ENCODE peak calls at places on chromosomes 3 and 15, in seven cellular contexts. One of them, this sample, is unnamed.

GRCh38 chr15:30990451-30991300 is 752 bp downstream of the MTMR10 start:
- DNase-seq in NK-92 treated with Interleukin-12 subunit alpha and Interleukin-12 subunit beta, amount 100 ng/mL, for 24 hours: no peak
- DNase-seq in activated T-helper 1 cell treated with Interleukin-2 at 50 U/mL for 16 hours: no peak
- DNase-seq in Right ventricle myocardium superior: no peak
- DNase-seq in upper lobe of left lung: no peak
- DNase-seq in psoas muscle: no peak
- DNase-seq in body of pancreas: no peak
- DNase-seq in this sample: no peak

GRCh38 chr3:46867550-46867898 is 4.3 kb upstream of the MYL3 start:
- DNase-seq in NK-92 treated with Interleukin-12 subunit alpha and Interleukin-12 subunit beta, amount 100 ng/mL, for 24 hours: no peak
- DNase-seq in activated T-helper 1 cell treated with Interleukin-2 at 50 U/mL for 16 hours: no peak
- DNase-seq in Right ventricle myocardium superior: peak
- DNase-seq in upper lobe of left lung: peak
- DNase-seq in psoas muscle: peak
- DNase-seq in body of pancreas: peak
- DNase-seq in this sample: no peak

GRCh38 chr15:94004697-94005096 is 226.7 kb upstream of the MCTP2 start:
- DNase-seq in NK-92 treated with Interleukin-12 subunit alpha and Interleukin-12 subunit beta, amount 100 ng/mL, for 24 hours: no peak
- DNase-seq in activated T-helper 1 cell treated with Interleukin-2 at 50 U/mL for 16 hours: no peak
- DNase-seq in Right ventricle myocardium superior: peak
- DNase-seq in upper lobe of left lung: no peak
- DNase-seq in psoas muscle: peak
- DNase-seq in body of pancreas: no peak
- DNase-seq in this sample: no peak

GRCh38 chr3:27326211-27326948 is 42.8 kb downstream of the NEK10 start:
- DNase-seq in NK-92 treated with Interleukin-12 subunit alpha and Interleukin-12 subunit beta, amount 100 ng/mL, for 24 hours: no peak
- DNase-seq in activated T-helper 1 cell treated with Interleukin-2 at 50 U/mL for 16 hours: no peak
- DNase-seq in Right ventricle myocardium superior: no peak
- DNase-seq in upper lobe of left lung: no peak
- DNase-seq in psoas muscle: no peak
- DNase-seq in body of pancreas: peak
- DNase-seq in this sample: no peak

GRCh38 chr3:180325958-180326357 is 276.0 kb upstream of the TTC14 start:
- DNase-seq in NK-92 treated with Interleukin-12 subunit alpha and Interleukin-12 subunit beta, amount 100 ng/mL, for 24 hours: no peak
- DNase-seq in activated T-helper 1 cell treated with Interleukin-2 at 50 U/mL for 16 hours: no peak
- DNase-seq in Right ventricle myocardium superior: no peak
- DNase-seq in upper lobe of left lung: no peak
- DNase-seq in psoas muscle: no peak
- DNase-seq in body of pancreas: no peak
- DNase-seq in this sample: no peak

GRCh38 chr3:130789678-130790340 is 43.2 kb upstream of the PIK3R4 start:
- DNase-seq in NK-92 treated with Interleukin-12 subunit alpha and Interleukin-12 subunit beta, amount 100 ng/mL, for 24 hours: no peak
- DNase-seq in activated T-helper 1 cell treated with Interleukin-2 at 50 U/mL for 16 hours: no peak
- DNase-seq in Right ventricle myocardium superior: no peak
- DNase-seq in upper lobe of left lung: no peak
- DNase-seq in psoas muscle: no peak
- DNase-seq in body of pancreas: no peak
- DNase-seq in this sample: no peak

GRCh38 chr3:108239082-108239481 is 16.9 kb upstream of the IFT57 start:
- DNase-seq in NK-92 treated with Interleukin-12 subunit alpha and Interleukin-12 subunit beta, amount 100 ng/mL, for 24 hours: no peak
- DNase-seq in activated T-helper 1 cell treated with Interleukin-2 at 50 U/mL for 16 hours: no peak
- DNase-seq in Right ventricle myocardium superior: no peak
- DNase-seq in upper lobe of left lung: no peak
- DNase-seq in psoas muscle: no peak
- DNase-seq in body of pancreas: no peak
- DNase-seq in this sample: no peak

GRCh38 chr3:112974894-112975293 is at the start of gene CD200R1:
- DNase-seq in NK-92 treated with Interleukin-12 subunit alpha and Interleukin-12 subunit beta, amount 100 ng/mL, for 24 hours: no peak
- DNase-seq in activated T-helper 1 cell treated with Interleukin-2 at 50 U/mL for 16 hours: no peak
- DNase-seq in Right ventricle myocardium superior: no peak
- DNase-seq in upper lobe of left lung: no peak
- DNase-seq in psoas muscle: no peak
- DNase-seq in body of pancreas: no peak
- DNase-seq in this sample: no peak

GRCh38 chr3:58355174-58355573 is 22.5 kb downstream of the PXK start:
- DNase-seq in NK-92 treated with Interleukin-12 subunit alpha and Interleukin-12 subunit beta, amount 100 ng/mL, for 24 hours: no peak
- DNase-seq in activated T-helper 1 cell treated with Interleukin-2 at 50 U/mL for 16 hours: no peak
- DNase-seq in Right ventricle myocardium superior: no peak
- DNase-seq in upper lobe of left lung: no peak
- DNase-seq in psoas muscle: no peak
- DNase-seq in body of pancreas: no peak
- DNase-seq in this sample: no peak

GRCh38 chr3:182180646-182181385 is 469.1 kb downstream of the SOX2 start:
- DNase-seq in NK-92 treated with Interleukin-12 subunit alpha and Interleukin-12 subunit beta, amount 100 ng/mL, for 24 hours: no peak
- DNase-seq in activated T-helper 1 cell treated with Interleukin-2 at 50 U/mL for 16 hours: no peak
- DNase-seq in Right ventricle myocardium superior: no peak
- DNase-seq in upper lobe of left lung: no peak
- DNase-seq in psoas muscle: no peak
- DNase-seq in body of pancreas: no peak
- DNase-seq in this sample: no peak

GRCh38 chr3:68234118-68234780 is 579.8 kb upstream of the SUCLG2 start:
- DNase-seq in NK-92 treated with Interleukin-12 subunit alpha and Interleukin-12 subunit beta, amount 100 ng/mL, for 24 hours: no peak
- DNase-seq in activated T-helper 1 cell treated with Interleukin-2 at 50 U/mL for 16 hours: no peak
- DNase-seq in Right ventricle myocardium superior: no peak
- DNase-seq in upper lobe of left lung: no peak
- DNase-seq in psoas muscle: no peak
- DNase-seq in body of pancreas: no peak
- DNase-seq in this sample: no peak

GRCh38 chr3:183428140-183429023 is at the start of gene MCF2L2:
- DNase-seq in NK-92 treated with Interleukin-12 subunit alpha and Interleukin-12 subunit beta, amount 100 ng/mL, for 24 hours: peak
- DNase-seq in activated T-helper 1 cell treated with Interleukin-2 at 50 U/mL for 16 hours: peak
- DNase-seq in Right ventricle myocardium superior: peak
- DNase-seq in upper lobe of left lung: peak
- DNase-seq in psoas muscle: peak
- DNase-seq in body of pancreas: peak
- DNase-seq in this sample: no peak

GRCh38 chr3:168100777-168101492 is 5.2 kb upstream of the GOLIM4 start:
- DNase-seq in NK-92 treated with Interleukin-12 subunit alpha and Interleukin-12 subunit beta, amount 100 ng/mL, for 24 hours: no peak
- DNase-seq in activated T-helper 1 cell treated with Interleukin-2 at 50 U/mL for 16 hours: no peak
- DNase-seq in Right ventricle myocardium superior: no peak
- DNase-seq in upper lobe of left lung: no peak
- DNase-seq in psoas muscle: no peak
- DNase-seq in body of pancreas: no peak
- DNase-seq in this sample: no peak

GRCh38 chr15:93270937-93271472 is 182.0 kb upstream of the RGMA start:
- DNase-seq in NK-92 treated with Interleukin-12 subunit alpha and Interleukin-12 subunit beta, amount 100 ng/mL, for 24 hours: no peak
- DNase-seq in activated T-helper 1 cell treated with Interleukin-2 at 50 U/mL for 16 hours: no peak
- DNase-seq in Right ventricle myocardium superior: no peak
- DNase-seq in upper lobe of left lung: no peak
- DNase-seq in psoas muscle: no peak
- DNase-seq in body of pancreas: no peak
- DNase-seq in this sample: no peak

GRCh38 chr15:63029701-63030100 is 12.8 kb upstream of the TPM1 start:
- DNase-seq in NK-92 treated with Interleukin-12 subunit alpha and Interleukin-12 subunit beta, amount 100 ng/mL, for 24 hours: no peak
- DNase-seq in activated T-helper 1 cell treated with Interleukin-2 at 50 U/mL for 16 hours: no peak
- DNase-seq in Right ventricle myocardium superior: no peak
- DNase-seq in upper lobe of left lung: no peak
- DNase-seq in psoas muscle: no peak
- DNase-seq in body of pancreas: no peak
- DNase-seq in this sample: no peak

GRCh38 chr15:68217341-68217740 is 12.2 kb downstream of the CLN6 start:
- DNase-seq in NK-92 treated with Interleukin-12 subunit alpha and Interleukin-12 subunit beta, amount 100 ng/mL, for 24 hours: no peak
- DNase-seq in activated T-helper 1 cell treated with Interleukin-2 at 50 U/mL for 16 hours: no peak
- DNase-seq in Right ventricle myocardium superior: no peak
- DNase-seq in upper lobe of left lung: no peak
- DNase-seq in psoas muscle: no peak
- DNase-seq in body of pancreas: no peak
- DNase-seq in this sample: no peak

GRCh38 chr3:16373270-16373785 is 108.3 kb downstream of the OXNAD1 start:
- DNase-seq in NK-92 treated with Interleukin-12 subunit alpha and Interleukin-12 subunit beta, amount 100 ng/mL, for 24 hours: no peak
- DNase-seq in activated T-helper 1 cell treated with Interleukin-2 at 50 U/mL for 16 hours: no peak
- DNase-seq in Right ventricle myocardium superior: no peak
- DNase-seq in upper lobe of left lung: no peak
- DNase-seq in psoas muscle: no peak
- DNase-seq in body of pancreas: no peak
- DNase-seq in this sample: no peak

GRCh38 chr15:66704019-66704782 is 2.2 kb downstream of the SMAD6 start:
- DNase-seq in NK-92 treated with Interleukin-12 subunit alpha and Interleukin-12 subunit beta, amount 100 ng/mL, for 24 hours: no peak
- DNase-seq in activated T-helper 1 cell treated with Interleukin-2 at 50 U/mL for 16 hours: no peak
- DNase-seq in Right ventricle myocardium superior: no peak
- DNase-seq in upper lobe of left lung: no peak
- DNase-seq in psoas muscle: no peak
- DNase-seq in body of pancreas: peak
- DNase-seq in this sample: no peak

GRCh38 chr15:96334705-96335428 is 4.4 kb downstream of the NR2F2 start:
- DNase-seq in NK-92 treated with Interleukin-12 subunit alpha and Interleukin-12 subunit beta, amount 100 ng/mL, for 24 hours: no peak
- DNase-seq in activated T-helper 1 cell treated with Interleukin-2 at 50 U/mL for 16 hours: no peak
- DNase-seq in Right ventricle myocardium superior: no peak
- DNase-seq in upper lobe of left lung: no peak
- DNase-seq in psoas muscle: no peak
- DNase-seq in body of pancreas: no peak
- DNase-seq in this sample: no peak

GRCh38 chr15:77720617-77721016 is 87.9 kb upstream of the LINGO1 start:
- DNase-seq in NK-92 treated with Interleukin-12 subunit alpha and Interleukin-12 subunit beta, amount 100 ng/mL, for 24 hours: no peak
- DNase-seq in activated T-helper 1 cell treated with Interleukin-2 at 50 U/mL for 16 hours: no peak
- DNase-seq in Right ventricle myocardium superior: no peak
- DNase-seq in upper lobe of left lung: no peak
- DNase-seq in psoas muscle: no peak
- DNase-seq in body of pancreas: no peak
- DNase-seq in this sample: no peak

GRCh38 chr3:37214076-37214475 is 39.7 kb upstream of the LRRFIP2 start:
- DNase-seq in NK-92 treated with Interleukin-12 subunit alpha and Interleukin-12 subunit beta, amount 100 ng/mL, for 24 hours: no peak
- DNase-seq in activated T-helper 1 cell treated with Interleukin-2 at 50 U/mL for 16 hours: no peak
- DNase-seq in Right ventricle myocardium superior: no peak
- DNase-seq in upper lobe of left lung: no peak
- DNase-seq in psoas muscle: no peak
- DNase-seq in body of pancreas: no peak
- DNase-seq in this sample: no peak

GRCh38 chr3:31531465-31531991 is 1.2 kb upstream of the STT3B start:
- DNase-seq in NK-92 treated with Interleukin-12 subunit alpha and Interleukin-12 subunit beta, amount 100 ng/mL, for 24 hours: no peak
- DNase-seq in activated T-helper 1 cell treated with Interleukin-2 at 50 U/mL for 16 hours: no peak
- DNase-seq in Right ventricle myocardium superior: no peak
- DNase-seq in upper lobe of left lung: no peak
- DNase-seq in psoas muscle: no peak
- DNase-seq in body of pancreas: no peak
- DNase-seq in this sample: no peak

GRCh38 chr3:187292631-187293513 is 1.3 kb upstream of the MASP1 start:
- DNase-seq in NK-92 treated with Interleukin-12 subunit alpha and Interleukin-12 subunit beta, amount 100 ng/mL, for 24 hours: no peak
- DNase-seq in activated T-helper 1 cell treated with Interleukin-2 at 50 U/mL for 16 hours: no peak
- DNase-seq in Right ventricle myocardium superior: no peak
- DNase-seq in upper lobe of left lung: no peak
- DNase-seq in psoas muscle: no peak
- DNase-seq in body of pancreas: no peak
- DNase-seq in this sample: no peak

GRCh38 chr15:50791537-50791885 is 26.0 kb upstream of the SPPL2A start:
- DNase-seq in NK-92 treated with Interleukin-12 subunit alpha and Interleukin-12 subunit beta, amount 100 ng/mL, for 24 hours: no peak
- DNase-seq in activated T-helper 1 cell treated with Interleukin-2 at 50 U/mL for 16 hours: no peak
- DNase-seq in Right ventricle myocardium superior: no peak
- DNase-seq in upper lobe of left lung: no peak
- DNase-seq in psoas muscle: no peak
- DNase-seq in body of pancreas: no peak
- DNase-seq in this sample: no peak

GRCh38 chr3:8279476-8279875 is 222.1 kb upstream of the LMCD1 start:
- DNase-seq in NK-92 treated with Interleukin-12 subunit alpha and Interleukin-12 subunit beta, amount 100 ng/mL, for 24 hours: no peak
- DNase-seq in activated T-helper 1 cell treated with Interleukin-2 at 50 U/mL for 16 hours: no peak
- DNase-seq in Right ventricle myocardium superior: no peak
- DNase-seq in upper lobe of left lung: peak
- DNase-seq in psoas muscle: no peak
- DNase-seq in body of pancreas: no peak
- DNase-seq in this sample: no peak

GRCh38 chr15:32124726-32125125 is 94.4 kb downstream of the CHRNA7 start:
- DNase-seq in NK-92 treated with Interleukin-12 subunit alpha and Interleukin-12 subunit beta, amount 100 ng/mL, for 24 hours: no peak
- DNase-seq in activated T-helper 1 cell treated with Interleukin-2 at 50 U/mL for 16 hours: no peak
- DNase-seq in Right ventricle myocardium superior: no peak
- DNase-seq in upper lobe of left lung: no peak
- DNase-seq in psoas muscle: no peak
- DNase-seq in body of pancreas: no peak
- DNase-seq in this sample: no peak

GRCh38 chr15:23518104-23518503 is 47.4 kb upstream of the MKRN3 start:
- DNase-seq in NK-92 treated with Interleukin-12 subunit alpha and Interleukin-12 subunit beta, amount 100 ng/mL, for 24 hours: no peak
- DNase-seq in activated T-helper 1 cell treated with Interleukin-2 at 50 U/mL for 16 hours: no peak
- DNase-seq in Right ventricle myocardium superior: no peak
- DNase-seq in upper lobe of left lung: no peak
- DNase-seq in psoas muscle: no peak
- DNase-seq in body of pancreas: no peak
- DNase-seq in this sample: no peak

GRCh38 chr3:8443829-8444791 is 57.5 kb upstream of the LMCD1 start:
- DNase-seq in NK-92 treated with Interleukin-12 subunit alpha and Interleukin-12 subunit beta, amount 100 ng/mL, for 24 hours: no peak
- DNase-seq in activated T-helper 1 cell treated with Interleukin-2 at 50 U/mL for 16 hours: no peak
- DNase-seq in Right ventricle myocardium superior: peak
- DNase-seq in upper lobe of left lung: no peak
- DNase-seq in psoas muscle: peak
- DNase-seq in body of pancreas: peak
- DNase-seq in this sample: peak

GRCh38 chr15:60744826-60745225 is 265.9 kb upstream of the ICE2 start:
- DNase-seq in NK-92 treated with Interleukin-12 subunit alpha and Interleukin-12 subunit beta, amount 100 ng/mL, for 24 hours: no peak
- DNase-seq in activated T-helper 1 cell treated with Interleukin-2 at 50 U/mL for 16 hours: no peak
- DNase-seq in Right ventricle myocardium superior: peak
- DNase-seq in upper lobe of left lung: no peak
- DNase-seq in psoas muscle: peak
- DNase-seq in body of pancreas: peak
- DNase-seq in this sample: no peak

GRCh38 chr15:38021259-38021658 is 86.8 kb downstream of the TMCO5A start:
- DNase-seq in NK-92 treated with Interleukin-12 subunit alpha and Interleukin-12 subunit beta, amount 100 ng/mL, for 24 hours: no peak
- DNase-seq in activated T-helper 1 cell treated with Interleukin-2 at 50 U/mL for 16 hours: no peak
- DNase-seq in Right ventricle myocardium superior: no peak
- DNase-seq in upper lobe of left lung: no peak
- DNase-seq in psoas muscle: no peak
- DNase-seq in body of pancreas: no peak
- DNase-seq in this sample: no peak

GRCh38 chr3:169402667-169403360 is 260.7 kb downstream of the MECOM start:
- DNase-seq in NK-92 treated with Interleukin-12 subunit alpha and Interleukin-12 subunit beta, amount 100 ng/mL, for 24 hours: no peak
- DNase-seq in activated T-helper 1 cell treated with Interleukin-2 at 50 U/mL for 16 hours: no peak
- DNase-seq in Right ventricle myocardium superior: no peak
- DNase-seq in upper lobe of left lung: no peak
- DNase-seq in psoas muscle: no peak
- DNase-seq in body of pancreas: no peak
- DNase-seq in this sample: no peak

GRCh38 chr3:29170894-29171582 is 109.8 kb upstream of the RBMS3 start:
- DNase-seq in NK-92 treated with Interleukin-12 subunit alpha and Interleukin-12 subunit beta, amount 100 ng/mL, for 24 hours: no peak
- DNase-seq in activated T-helper 1 cell treated with Interleukin-2 at 50 U/mL for 16 hours: no peak
- DNase-seq in Right ventricle myocardium superior: no peak
- DNase-seq in upper lobe of left lung: no peak
- DNase-seq in psoas muscle: no peak
- DNase-seq in body of pancreas: no peak
- DNase-seq in this sample: no peak

GRCh38 chr15:63913786-63914185 is 80.0 kb upstream of the HERC1 start:
- DNase-seq in NK-92 treated with Interleukin-12 subunit alpha and Interleukin-12 subunit beta, amount 100 ng/mL, for 24 hours: no peak
- DNase-seq in activated T-helper 1 cell treated with Interleukin-2 at 50 U/mL for 16 hours: no peak
- DNase-seq in Right ventricle myocardium superior: no peak
- DNase-seq in upper lobe of left lung: no peak
- DNase-seq in psoas muscle: no peak
- DNase-seq in body of pancreas: no peak
- DNase-seq in this sample: no peak

GRCh38 chr15:58839485-58839884 is 68.4 kb downstream of the MINDY2 start:
- DNase-seq in NK-92 treated with Interleukin-12 subunit alpha and Interleukin-12 subunit beta, amount 100 ng/mL, for 24 hours: no peak
- DNase-seq in activated T-helper 1 cell treated with Interleukin-2 at 50 U/mL for 16 hours: no peak
- DNase-seq in Right ventricle myocardium superior: no peak
- DNase-seq in upper lobe of left lung: no peak
- DNase-seq in psoas muscle: no peak
- DNase-seq in body of pancreas: no peak
- DNase-seq in this sample: no peak

GRCh38 chr15:35583863-35584528 is 38.0 kb upstream of the DPH6 start:
- DNase-seq in NK-92 treated with Interleukin-12 subunit alpha and Interleukin-12 subunit beta, amount 100 ng/mL, for 24 hours: no peak
- DNase-seq in activated T-helper 1 cell treated with Interleukin-2 at 50 U/mL for 16 hours: no peak
- DNase-seq in Right ventricle myocardium superior: no peak
- DNase-seq in upper lobe of left lung: no peak
- DNase-seq in psoas muscle: no peak
- DNase-seq in body of pancreas: no peak
- DNase-seq in this sample: no peak

GRCh38 chr3:57985977-57986246 is 22.3 kb upstream of the FLNB start:
- DNase-seq in NK-92 treated with Interleukin-12 subunit alpha and Interleukin-12 subunit beta, amount 100 ng/mL, for 24 hours: no peak
- DNase-seq in activated T-helper 1 cell treated with Interleukin-2 at 50 U/mL for 16 hours: no peak
- DNase-seq in Right ventricle myocardium superior: no peak
- DNase-seq in upper lobe of left lung: no peak
- DNase-seq in psoas muscle: no peak
- DNase-seq in body of pancreas: no peak
- DNase-seq in this sample: no peak